ENCODE peak calls at places on chromosomes 4 and X, in four cellular contexts. A is body of pancreas, T is ovary, I is stomach. J is an unnamed sample.

GRCh38 chr4:96473246-96473645 is 633.4 kb downstream of the PDHA2 start:
- DNase-seq in I (no peak), A (no peak), T (no peak), J (no peak)

GRCh38 chr4:185879666-185880312 is 67.8 kb upstream of the SORBS2 start:
- DNase-seq in A (no peak), T (no peak), I (no peak), J (no peak)

GRCh38 chrX:153603131-153603656 is 4.3 kb upstream of the CCNQ start:
- DNase-seq in A (no peak), I (no peak), T (no peak), J (no peak)

GRCh38 chrX:130769835-130770234 is 133.2 kb downstream of the ENOX2 start:
- DNase-seq in I (no peak), A (no peak), T (no peak), J (no peak)

GRCh38 chr4:69522554-69522953 is 26.8 kb upstream of the UGT2B4 start:
- DNase-seq in I (no peak), A (no peak), T (no peak), J (no peak)

GRCh38 chr4:56976283-56976877 is 1.0 kb downstream of the NOA1 start:
- DNase-seq in T (no peak), A (no peak), I (peak), J (no peak)

GRCh38 chrX:7941390-7942042 is 14.3 kb upstream of the PNPLA4 start:
- DNase-seq in I (no peak), A (no peak), T (no peak), J (no peak)

GRCh38 chrX:111244238-111244750 is 26.0 kb downstream of the CAPN6 start:
- DNase-seq in T (no peak), I (no peak), A (no peak), J (no peak)

GRCh38 chr4:138192113-138192512 is 50.0 kb downstream of the SLC7A11 start:
- DNase-seq in I (no peak), A (no peak), T (no peak), J (peak)

GRCh38 chrX:34656842-34657780 is at the start of gene TMEM47:
- DNase-seq in A (peak), I (peak), T (peak), J (peak)

GRCh38 chr4:336099-336892 is 1.3 kb upstream of the ZNF141 start:
- DNase-seq in T (peak), I (no peak), A (peak), J (no peak)

GRCh38 chrX:106894978-106895452 is 8.1 kb downstream of the RIPPLY1 start:
- DNase-seq in A (no peak), I (no peak), T (no peak), J (peak)

GRCh38 chr4:86442881-86443280 is 83.0 kb upstream of the MAPK10 start:
- DNase-seq in A (no peak), T (no peak), I (no peak), J (no peak)

GRCh38 chrX:133151320-133151719 is 54.4 kb upstream of the USP26 start:
- DNase-seq in I (no peak), T (no peak), A (peak), J (no peak)

GRCh38 chr4:155509619-155510018 is 132.9 kb upstream of the MAP9 start:
- DNase-seq in T (no peak), A (no peak), I (no peak), J (no peak)

GRCh38 chr4:119659576-119659975 is 31.0 kb upstream of the PDE5A start:
- DNase-seq in T (no peak), A (no peak), I (no peak), J (no peak)

GRCh38 chrX:65493431-65493830 is 41.2 kb downstream of the LAS1L start:
- DNase-seq in I (no peak), T (no peak), A (no peak), J (no peak)

GRCh38 chrX:132662844-132663243 is 174.0 kb upstream of the MBNL3 start:
- DNase-seq in A (no peak), I (no peak), T (no peak), J (no peak)

GRCh38 chrX:37824491-37825224 is 22.7 kb downstream of the DYNLT3 start:
- DNase-seq in I (no peak), A (no peak), T (no peak), J (no peak)

GRCh38 chr4:34953145-34953799 is 1291.0 kb downstream of the ARAP2 start:
- DNase-seq in I (no peak), T (no peak), A (no peak), J (no peak)

GRCh38 chr4:94403735-94404134 is 48.0 kb upstream of the PDLIM5 start:
- DNase-seq in I (no peak), A (no peak), T (no peak), J (no peak)

GRCh38 chr4:165288639-165289428 is 38.6 kb upstream of the MSMO1 start:
- DNase-seq in A (peak), T (no peak), I (no peak), J (no peak)

GRCh38 chr4:154314248-154314647 is 177.4 kb downstream of the DCHS2 start:
- DNase-seq in A (peak), I (no peak), T (no peak), J (no peak)

GRCh38 chr4:158856852-158857251 is 88.0 kb downstream of the FNIP2 start:
- DNase-seq in A (no peak), T (no peak), I (no peak), J (no peak)

GRCh38 chr4:123327346-123327745 is 69.2 kb upstream of the SPRY1 start:
- DNase-seq in I (no peak), A (no peak), T (no peak), J (no peak)

GRCh38 chr4:113469926-113470325 is 291.6 kb downstream of the CAMK2D start:
- DNase-seq in I (no peak), T (no peak), A (no peak), J (no peak)

GRCh38 chr4:113467581-113467980 is 294.0 kb downstream of the CAMK2D start:
- DNase-seq in A (no peak), I (no peak), T (no peak), J (no peak)

GRCh38 chr4:113471141-113471860 is 290.2 kb downstream of the CAMK2D start:
- DNase-seq in T (no peak), I (no peak), A (no peak), J (no peak)

GRCh38 chr4:113469023-113469390 is 292.5 kb downstream of the CAMK2D start:
- DNase-seq in I (no peak), A (no peak), T (no peak), J (no peak)

DNA sequence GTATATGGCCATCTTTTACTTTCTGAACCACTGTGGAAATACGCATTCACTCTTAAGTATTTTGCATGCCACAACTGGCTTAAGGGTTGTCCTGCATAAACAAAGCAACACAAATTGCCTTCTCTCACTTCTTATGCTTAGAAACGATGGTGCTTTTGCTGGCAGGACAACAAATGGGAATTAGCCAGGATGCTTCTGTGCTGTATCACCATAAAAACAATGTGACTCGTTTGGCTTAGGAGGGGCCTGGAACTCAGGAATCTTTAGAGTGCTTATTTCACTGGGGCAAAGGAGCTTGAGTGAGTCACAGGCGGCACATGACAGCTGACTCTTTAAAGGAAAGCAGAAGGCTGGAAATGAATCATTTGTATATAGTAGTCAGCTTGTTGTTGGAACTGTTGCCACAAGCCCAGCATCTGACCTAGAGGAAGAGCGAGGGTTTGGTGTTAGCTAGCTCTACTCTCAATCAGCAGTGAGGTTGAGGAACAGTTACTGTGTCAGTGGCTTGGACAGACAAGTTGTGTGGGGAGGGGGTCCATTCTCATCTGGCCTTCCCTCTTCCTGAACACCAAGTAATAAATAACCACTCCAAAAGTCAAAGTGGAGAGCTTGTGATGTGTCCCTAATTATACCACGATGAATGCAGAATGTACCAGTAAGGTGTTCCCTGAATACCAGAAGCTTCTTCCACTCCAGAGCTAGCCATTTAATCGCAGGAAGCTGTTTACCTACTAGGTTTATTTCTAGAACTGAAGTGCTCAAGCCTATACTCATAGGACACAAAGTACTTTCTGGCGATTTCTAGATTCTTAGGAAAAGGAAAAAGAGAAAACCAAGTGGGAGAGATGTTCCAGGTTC is 293.1 kb downstream of the CAMK2D start:
- DNase-seq in A (peak), T (peak), I (peak), J (no peak)
- TF ChIP-seq POLR2A in A (no peak), T (no peak), I (no peak), J (no peak)

DNA sequence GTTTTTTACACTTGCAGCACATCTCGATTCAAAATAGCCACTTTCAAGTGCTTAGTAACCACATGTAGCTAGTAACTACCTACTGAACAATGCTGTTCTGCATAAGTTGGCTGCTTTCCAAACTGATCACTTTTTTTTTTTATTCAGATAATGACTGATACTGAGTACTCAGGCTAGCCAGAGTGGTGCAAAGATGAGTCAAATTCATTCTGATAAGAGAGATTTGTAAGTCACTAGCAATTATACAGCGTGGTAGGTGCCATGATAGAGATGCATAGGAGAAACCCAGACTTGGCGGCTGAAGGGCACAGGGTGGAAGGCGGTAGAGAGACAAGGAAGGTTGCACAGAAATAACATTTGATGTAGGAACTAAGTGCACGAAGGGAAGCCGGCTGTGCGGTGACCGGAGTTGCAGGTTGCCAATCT is 357 bp upstream of the IGBP1 start:
- DNase-seq in I (no peak), T (no peak), A (no peak), J (no peak)
- TF ChIP-seq POLR2A in I (no peak), T (no peak), A (no peak), J (no peak)

DNA sequence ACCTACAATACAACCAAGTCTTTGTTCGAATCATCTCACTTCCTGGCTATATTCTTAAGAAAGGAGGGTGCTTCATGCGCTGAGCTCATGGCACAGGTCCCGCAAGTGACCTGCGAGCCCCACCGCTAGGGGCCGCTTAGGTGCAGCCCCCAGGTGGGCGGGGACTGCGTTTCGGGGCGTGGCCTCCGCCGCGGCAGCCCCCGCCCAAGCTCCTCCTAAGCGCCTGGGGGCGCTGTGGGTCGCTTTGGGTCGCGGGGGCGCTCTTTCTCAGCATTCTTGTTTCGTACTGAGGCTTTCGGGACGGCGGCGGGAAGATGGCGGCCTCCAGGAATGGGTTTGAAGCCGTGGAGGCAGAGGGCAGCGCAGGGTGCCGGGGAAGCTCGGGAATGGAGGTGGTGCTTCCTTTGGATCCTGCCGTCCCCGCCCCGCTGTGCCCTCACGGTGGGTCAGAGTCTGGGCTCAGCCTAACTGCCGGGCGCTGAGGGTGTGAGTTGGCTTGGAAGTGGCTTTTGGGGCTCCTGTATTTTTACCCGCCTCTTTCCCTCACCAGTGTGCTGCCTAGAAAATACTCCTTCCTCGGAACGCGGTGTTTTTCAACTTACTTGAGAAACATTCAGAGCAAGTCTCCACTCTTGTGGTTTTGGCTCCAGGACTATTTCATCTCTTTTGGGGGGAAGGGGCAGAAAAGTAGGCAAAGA is at the start of gene ZCCHC4:
- DNase-seq in T (peak), I (peak), A (peak), J (peak)
- TF ChIP-seq POLR2A in T (peak), I (no peak), A (peak), J (peak)

GRCh38 chrX:1336331-1337143 is at the start of gene IL3RA:
- DNase-seq in A (peak), I (no peak), T (peak), J (no peak)
- TF ChIP-seq POLR2A in A (no peak), I (no peak), T (no peak), J (no peak)

J was measured in H54.